ENCODE peak calls at places on chromosomes 7 and 10, in eight cellular contexts. N is WERI-Rb-1, L is GM12865, Y is cardiac muscle cell, H is BE2C, D is GM20000, A is Panc1, Z is testis. M is an unnamed sample.

GRCh38 chr10:13001041-13001886 is at the start of gene CCDC3:
- DNase-seq in D (peak), N (peak), A (no peak), H (peak), Y (peak), Z (peak), L (no peak), M (peak)

GRCh38 chr10:27620425-27621397 is 116.6 kb downstream of the RAB18 start:
- DNase-seq in L (no peak), Y (no peak), A (no peak), N (no peak), Z (peak), H (no peak), D (no peak), M (no peak)

GRCh38 chr10:45379891-45380540 is 6.0 kb downstream of the ALOX5 start:
- DNase-seq in Z (peak), D (no peak), A (no peak), H (no peak), L (no peak), Y (no peak), N (no peak), M (no peak)

GRCh38 chr7:135692055-135692454 is 29.7 kb downstream of the STMP1 start:
- DNase-seq in Y (no peak), H (no peak), N (no peak), A (no peak), Z (no peak), L (no peak), D (no peak), M (no peak)

GRCh38 chr10:84783386-84783785 is 455.0 kb downstream of the CCSER2 start:
- DNase-seq in L (peak), N (peak), Y (peak), H (peak), D (peak), Z (peak), A (peak), M (peak)

GRCh38 chr7:2913760-2914387 is 69.8 kb upstream of the GNA12 start:
- DNase-seq in D (no peak), N (no peak), A (no peak), Y (no peak), L (no peak), Z (no peak), H (no peak), M (no peak)

GRCh38 chr10:43201545-43202131 is 63.4 kb downstream of the CSGALNACT2 start:
- DNase-seq in A (no peak), Y (no peak), D (peak), H (no peak), Z (no peak), L (no peak), N (peak), M (no peak)

GRCh38 chr10:116783011-116783655 is 40.8 kb upstream of the HSPA12A start:
- DNase-seq in D (no peak), A (no peak), L (no peak), H (no peak), Z (no peak), Y (no peak), N (no peak), M (no peak)

GRCh38 chr10:34821587-34822585 is 6.8 kb upstream of the PARD3 start:
- DNase-seq in H (no peak), L (no peak), D (no peak), N (no peak), Z (no peak), A (no peak), Y (no peak), M (no peak)

GRCh38 chr10:114911801-114912479 is 26.1 kb upstream of the TRUB1 start:
- DNase-seq in H (no peak), A (no peak), L (no peak), N (no peak), Y (no peak), D (no peak), Z (no peak), M (no peak)

GRCh38 chr7:85529831-85530230 is 343.0 kb upstream of the SEMA3D start:
- DNase-seq in L (no peak), Z (no peak), H (no peak), Y (no peak), A (no peak), N (no peak), D (no peak), M (no peak)

GRCh38 chr10:93568105-93568390 is 1.6 kb downstream of the FFAR4 start:
- DNase-seq in Y (no peak), H (no peak), N (no peak), A (no peak), Z (no peak), D (no peak), L (no peak), M (no peak)

GRCh38 chr10:79025113-79025832 is 43.5 kb upstream of the ZMIZ1 start:
- DNase-seq in Z (no peak), D (no peak), N (peak), H (peak), Y (peak), L (no peak), A (no peak), M (peak)

GRCh38 chr10:72276421-72277339 is 3.0 kb downstream of the DDIT4 start:
- DNase-seq in H (no peak), D (no peak), N (no peak), A (no peak), Y (no peak), Z (no peak), L (peak), M (no peak)

GRCh38 chr10:108736111-108736510 is 1187.2 kb downstream of the XPNPEP1 start:
- DNase-seq in H (no peak), Y (no peak), A (no peak), Z (no peak), D (no peak), N (no peak), L (no peak), M (no peak)

GRCh38 chr7:108132551-108133265 is 2.5 kb upstream of the LAMB4 start:
- DNase-seq in D (no peak), Y (no peak), Z (no peak), H (peak), L (no peak), A (no peak), N (peak), M (no peak)

GRCh38 chr10:32005050-32005449 is 51.2 kb downstream of the KIF5B start:
- DNase-seq in Y (peak), N (peak), A (peak), H (peak), D (peak), L (peak), Z (peak), M (peak)

GRCh38 chr10:101629781-101630419 is 41.8 kb downstream of the DPCD start:
- DNase-seq in H (no peak), D (no peak), Z (no peak), N (no peak), A (no peak), L (no peak), Y (no peak), M (no peak)

GRCh38 chr10:97640868-97641811 is 669 bp downstream of the PI4K2A start:
- DNase-seq in Z (peak), Y (peak), A (no peak), D (peak), N (peak), H (peak), L (peak), M (peak)

GRCh38 chr7:33854951-33855350 is 50.4 kb upstream of the BMPER start:
- DNase-seq in Z (no peak), D (no peak), Y (no peak), L (no peak), A (no peak), N (no peak), H (no peak), M (no peak)

GRCh38 chr7:43033369-43033768 is 79.1 kb upstream of the HECW1 start:
- DNase-seq in N (no peak), H (no peak), A (no peak), Y (no peak), Z (no peak), L (no peak), D (no peak), M (no peak)

GRCh38 chr10:126640391-126640790 is 30.1 kb downstream of the C10orf90 start:
- DNase-seq in D (no peak), Z (no peak), L (no peak), N (no peak), Y (no peak), A (no peak), H (no peak), M (no peak)

GRCh38 chr10:29703276-29703675 is 68.5 kb upstream of the SVIL start:
- DNase-seq in D (no peak), N (no peak), Z (no peak), L (no peak), Y (peak), A (no peak), H (peak), M (peak)

GRCh38 chr10:63462442-63462841 is 3.3 kb downstream of the JMJD1C start:
- DNase-seq in L (no peak), H (no peak), D (no peak), N (no peak), Y (no peak), A (no peak), Z (no peak), M (no peak)

DNA sequence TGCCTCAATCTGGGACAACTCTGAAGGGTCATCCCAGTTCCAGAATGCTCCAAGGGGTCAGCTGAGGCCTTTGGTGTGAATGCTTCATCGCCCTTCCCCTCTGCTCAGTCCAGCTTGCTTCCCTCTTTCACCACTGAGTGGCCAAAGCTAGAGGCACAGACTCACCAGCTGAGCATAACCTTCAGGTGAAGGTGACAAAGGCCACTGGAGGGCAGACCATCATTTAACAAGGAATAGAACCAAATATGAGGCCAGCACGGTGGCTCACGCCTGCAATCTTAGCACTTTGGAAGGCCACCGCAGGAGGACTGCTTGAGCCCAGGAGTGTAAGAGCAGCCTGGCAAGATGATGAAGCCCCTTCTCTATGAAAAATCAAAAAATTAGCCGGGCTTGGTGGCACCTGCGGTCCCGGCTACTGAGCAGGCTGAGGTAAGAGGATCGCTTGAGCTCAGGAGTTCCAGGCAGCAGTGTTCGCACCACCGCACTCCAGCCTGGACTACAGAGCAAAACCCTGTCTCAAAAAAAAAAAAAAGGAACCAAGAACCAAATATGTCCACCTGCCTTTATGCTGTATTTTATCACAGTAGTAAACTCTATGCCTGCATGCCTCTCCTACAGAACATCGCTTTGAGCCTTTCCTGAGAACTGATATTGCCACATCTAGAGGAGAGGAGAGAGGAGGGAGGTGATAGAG is 13.4 kb downstream of the PRKAG2 start:
- DNase-seq in N (peak), Z (no peak), D (no peak), A (no peak), H (no peak), L (peak), Y (peak), M (no peak)
- TF ChIP-seq CTCF in N (peak), Z (no peak), D (no peak), A (no peak), H (peak), L (peak), Y (no peak), M (no peak)

DNA sequence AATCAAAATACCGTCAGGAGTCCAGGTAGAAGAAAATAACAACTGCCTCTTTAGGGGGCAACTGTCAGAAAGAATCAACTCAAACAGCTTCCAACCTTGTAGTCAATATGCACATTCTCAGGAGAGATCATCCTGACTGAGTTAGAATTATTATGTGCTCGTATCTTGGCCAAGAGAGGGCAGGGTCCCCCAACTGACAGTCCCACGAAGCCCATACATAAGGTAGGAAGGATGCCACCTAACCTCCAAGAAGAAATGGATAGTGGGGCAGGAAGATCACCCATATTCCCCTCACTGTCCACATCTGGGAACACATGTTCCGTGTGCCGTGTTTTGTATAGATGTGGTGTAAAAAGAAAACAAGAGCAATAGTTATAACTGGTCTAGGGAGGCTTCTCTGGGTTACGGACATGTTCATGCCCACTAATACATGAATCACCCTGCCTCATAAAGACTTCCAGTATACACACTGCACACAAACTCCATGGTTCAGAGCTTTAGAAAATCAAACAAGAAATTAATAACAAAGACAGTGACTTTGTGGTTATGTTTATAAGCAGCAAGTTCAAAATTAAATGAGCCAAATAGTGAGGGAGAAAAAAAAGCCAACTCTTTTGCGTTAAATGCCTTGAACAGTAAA is 295.6 kb downstream of the FGFR2 start:
- DNase-seq in Y (no peak), Z (no peak), N (no peak), D (no peak), H (no peak), A (no peak), L (no peak), M (no peak)
- TF ChIP-seq CTCF in Y (no peak), Z (no peak), N (no peak), D (no peak), H (no peak), A (peak), L (no peak), M (no peak)

GRCh38 chr10:15136129-15136726 is 32.3 kb downstream of the NMT2 start:
- DNase-seq in D (no peak), A (no peak), N (no peak), L (no peak), H (no peak), Z (no peak), Y (no peak), M (no peak)
- TF ChIP-seq CTCF in D (no peak), A (no peak), N (no peak), L (no peak), H (no peak), Z (no peak), Y (no peak), M (no peak)

GRCh38 chr10:106652279-106652678 is 512.2 kb downstream of the SORCS1 start:
- DNase-seq in A (no peak), Y (no peak), Z (no peak), L (peak), H (no peak), N (no peak), D (peak), M (peak)
- TF ChIP-seq CTCF in A (no peak), Y (no peak), Z (no peak), L (no peak), H (no peak), N (no peak), D (no peak), M (no peak)

DNA sequence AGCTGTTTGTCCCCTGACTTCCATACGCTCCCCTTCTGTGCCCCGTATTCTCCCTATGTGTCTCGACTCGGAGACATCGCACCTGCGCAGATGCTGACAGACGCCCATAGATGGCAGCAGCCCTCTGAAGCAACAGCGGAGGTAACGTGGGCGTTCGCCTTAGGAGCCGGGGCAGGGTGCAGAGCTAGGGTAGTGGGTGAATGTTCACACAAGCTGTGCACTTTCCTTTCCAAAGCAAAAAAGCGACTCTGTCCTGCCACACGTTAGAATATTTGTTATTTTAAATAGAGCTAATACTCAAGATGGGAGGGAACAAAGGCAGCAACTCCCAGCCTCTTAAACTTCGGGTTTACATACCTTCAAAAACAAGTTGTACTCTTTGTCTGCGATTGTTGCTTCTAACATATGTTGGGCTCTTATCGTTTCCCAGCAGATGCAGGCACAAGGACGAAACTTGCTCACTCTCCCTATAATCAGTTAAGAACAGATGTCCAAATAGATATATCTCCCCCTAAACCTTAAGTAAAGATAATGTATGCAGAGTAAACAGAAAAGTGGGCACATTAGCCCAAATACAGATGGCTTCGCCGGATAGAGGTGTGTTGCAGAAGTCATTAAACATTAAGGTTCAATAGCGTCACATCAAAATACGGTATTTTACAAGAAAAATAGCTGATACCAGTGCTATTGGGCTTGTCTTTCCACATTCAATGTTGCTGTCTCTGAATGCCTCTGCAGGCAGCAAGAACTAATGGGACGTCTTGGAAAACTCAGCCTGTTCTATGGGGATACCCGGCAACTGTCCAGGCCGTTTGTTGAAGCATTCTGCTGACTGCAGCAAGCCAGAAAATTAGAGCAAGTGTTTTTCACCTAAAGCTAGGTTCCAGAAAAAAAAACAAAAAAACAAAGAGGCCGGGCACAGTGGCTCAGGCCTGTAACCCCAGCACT is 340.3 kb upstream of the PRKCQ start:
- DNase-seq in N (peak), D (peak), A (peak), Z (peak), H (peak), L (peak), Y (peak), M (peak)
- TF ChIP-seq CTCF in N (peak), D (peak), A (peak), Z (no peak), H (peak), L (peak), Y (peak), M (peak)

DNA sequence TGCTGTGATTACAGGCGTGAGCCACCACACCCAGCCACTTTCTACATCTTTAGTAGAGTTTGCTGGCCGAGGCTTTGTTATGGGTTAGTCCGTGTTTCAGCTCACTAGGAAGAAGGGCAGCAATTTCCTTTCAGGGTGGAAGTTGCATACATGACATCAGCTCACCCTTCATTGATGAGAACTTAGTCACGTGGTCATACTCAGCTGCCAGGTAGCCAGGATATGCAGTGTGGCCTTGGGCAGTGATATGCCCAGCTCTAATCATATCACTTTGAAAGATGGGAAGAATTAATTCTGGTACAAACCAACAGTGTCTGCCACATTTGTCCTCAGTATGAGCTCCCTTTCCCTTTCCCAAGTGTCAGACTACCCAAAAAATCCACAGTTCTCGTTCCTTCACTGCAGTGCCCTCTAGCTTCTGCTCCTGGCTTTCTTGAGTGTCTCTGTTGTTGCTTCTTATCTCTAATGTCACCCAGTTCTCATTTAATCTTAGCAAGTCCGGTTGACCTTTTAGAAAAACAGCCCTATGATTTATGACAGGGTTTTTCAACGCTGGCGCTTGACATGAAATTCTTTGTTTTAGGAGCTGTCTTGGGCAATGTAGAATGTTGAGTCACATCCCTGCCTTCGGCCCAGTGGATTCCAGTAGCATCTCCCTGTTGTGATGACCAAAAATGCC is 108.7 kb upstream of the ITGB1 start:
- DNase-seq in H (no peak), D (no peak), L (no peak), A (no peak), Z (no peak), Y (no peak), N (no peak), M (no peak)
- TF ChIP-seq CTCF in H (peak), D (no peak), L (no peak), A (peak), Z (no peak), Y (peak), N (peak), M (no peak)

DNA sequence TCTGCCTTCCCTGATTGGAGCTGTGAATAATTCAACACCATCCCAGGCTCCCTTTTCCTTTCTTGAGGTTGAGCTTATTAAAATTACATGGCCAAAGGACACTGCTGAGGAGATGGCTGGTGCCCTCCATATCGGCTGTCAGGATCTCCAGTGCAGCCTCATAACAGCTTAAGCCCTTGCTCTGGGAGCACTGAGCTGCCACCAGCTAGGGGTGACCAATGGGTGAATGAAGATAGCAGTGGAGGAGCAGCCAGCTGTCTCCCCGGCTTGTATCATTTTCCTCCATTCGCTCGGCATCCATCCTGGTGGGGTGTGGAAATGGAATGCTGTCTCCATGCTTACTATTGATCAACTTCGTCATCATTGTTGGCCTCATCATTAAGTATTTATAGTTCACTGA is 154.6 kb downstream of the TMEM178B start:
- DNase-seq in N (no peak), A (no peak), Y (no peak), D (no peak), L (no peak), H (peak), Z (no peak), M (peak)
- TF ChIP-seq CTCF in N (no peak), A (no peak), Y (no peak), D (no peak), L (no peak), H (no peak), Z (no peak), M (no peak)

GRCh38 chr7:129607471-129608120 is 3.9 kb upstream of the NRF1 start:
- DNase-seq in Y (peak), D (peak), N (peak), L (peak), A (peak), Z (peak), H (peak), M (peak)
- TF ChIP-seq CTCF in Y (peak), D (peak), N (peak), L (peak), A (peak), Z (no peak), H (peak), M (peak)

DNA sequence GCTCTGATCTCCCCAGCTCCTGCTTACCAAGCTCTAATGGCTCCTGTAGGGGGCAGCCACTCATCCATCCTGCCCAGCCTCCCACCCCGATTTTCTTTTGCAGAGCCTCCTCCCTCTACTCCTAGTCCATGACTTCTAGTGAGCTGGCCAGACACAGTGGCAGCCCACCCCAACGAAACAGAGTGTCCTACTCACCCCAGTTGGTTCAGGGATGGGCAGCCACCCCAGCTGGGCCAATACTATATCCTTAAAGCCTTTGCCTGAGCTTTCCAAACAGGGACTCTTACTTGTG is 77.1 kb downstream of the GRID1 start:
- DNase-seq in Y (no peak), D (no peak), L (no peak), A (no peak), Z (no peak), H (no peak), N (peak), M (peak)
- TF ChIP-seq CTCF in Y (no peak), D (no peak), L (no peak), A (no peak), Z (no peak), H (no peak), N (peak), M (no peak)

M was measured in glutamatergic neuron.